ENCODE peak calls at places on chromosomes 5 and 9, in seven cellular contexts. One of them, this sample, is unnamed.
A peak's percentile ranks its signal among the peaks of the same experiment; 100 is the strongest.

GRCh38 chr5:171869956-171870355 is 84.3 kb downstream of the SMIM23 start:
- DNase-seq in pancreas: no peak
- DNase-seq in naive thymus-derived CD4-positive, alpha-beta T cell: no peak
- DNase-seq in neural progenitor cell: no peak
- DNase-seq in SJSA1: no peak
- DNase-seq in mesendoderm: peak; percentile 90
- DNase-seq in IMR-90: no peak
- DNase-seq in this sample: no peak

GRCh38 chr9:70865471-70865870 is 255.9 kb downstream of the TRPM3 start:
- DNase-seq in neural progenitor cell: no peak
- DNase-seq in pancreas: no peak
- DNase-seq in IMR-90: no peak
- DNase-seq in SJSA1: no peak
- DNase-seq in naive thymus-derived CD4-positive, alpha-beta T cell: no peak
- DNase-seq in mesendoderm: no peak
- DNase-seq in this sample: no peak

GRCh38 chr5:131513780-131514179 is 121.2 kb downstream of the RAPGEF6 start:
- DNase-seq in mesendoderm: no peak
- DNase-seq in IMR-90: no peak
- DNase-seq in neural progenitor cell: no peak
- DNase-seq in naive thymus-derived CD4-positive, alpha-beta T cell: no peak
- DNase-seq in SJSA1: no peak
- DNase-seq in pancreas: no peak
- DNase-seq in this sample: no peak

GRCh38 chr9:3743901-3744413 is 218.2 kb upstream of the RFX3 start:
- DNase-seq in IMR-90: no peak
- DNase-seq in neural progenitor cell: no peak
- DNase-seq in SJSA1: no peak
- DNase-seq in pancreas: no peak
- DNase-seq in mesendoderm: no peak
- DNase-seq in naive thymus-derived CD4-positive, alpha-beta T cell: no peak
- DNase-seq in this sample: no peak

GRCh38 chr9:121450241-121450640 is 49.4 kb downstream of the GGTA1 start:
- DNase-seq in mesendoderm: no peak
- DNase-seq in naive thymus-derived CD4-positive, alpha-beta T cell: no peak
- DNase-seq in SJSA1: no peak
- DNase-seq in pancreas: no peak
- DNase-seq in IMR-90: no peak
- DNase-seq in neural progenitor cell: no peak
- DNase-seq in this sample: no peak

GRCh38 chr9:30970186-30970585 is 1414.3 kb upstream of the ACO1 start:
- DNase-seq in SJSA1: no peak
- DNase-seq in mesendoderm: no peak
- DNase-seq in neural progenitor cell: no peak
- DNase-seq in pancreas: no peak
- DNase-seq in naive thymus-derived CD4-positive, alpha-beta T cell: no peak
- DNase-seq in IMR-90: no peak
- DNase-seq in this sample: no peak

GRCh38 chr9:81595887-81596558 is 93.3 kb downstream of the TLE1 start:
- DNase-seq in naive thymus-derived CD4-positive, alpha-beta T cell: no peak
- DNase-seq in mesendoderm: peak; percentile 75
- DNase-seq in pancreas: no peak
- DNase-seq in neural progenitor cell: peak; percentile 55
- DNase-seq in SJSA1: no peak
- DNase-seq in IMR-90: no peak
- DNase-seq in this sample: peak; percentile 80

GRCh38 chr9:2120926-2121689 is 106.0 kb downstream of the SMARCA2 start:
- DNase-seq in neural progenitor cell: no peak
- DNase-seq in SJSA1: peak; percentile 4
- DNase-seq in pancreas: no peak
- DNase-seq in mesendoderm: no peak
- DNase-seq in IMR-90: peak; percentile 56
- DNase-seq in naive thymus-derived CD4-positive, alpha-beta T cell: no peak
- DNase-seq in this sample: no peak

GRCh38 chr5:55702612-55703345 is 9.3 kb downstream of the SLC38A9 start:
- DNase-seq in pancreas: no peak
- DNase-seq in mesendoderm: no peak
- DNase-seq in neural progenitor cell: no peak
- DNase-seq in naive thymus-derived CD4-positive, alpha-beta T cell: no peak
- DNase-seq in IMR-90: no peak
- DNase-seq in SJSA1: no peak
- DNase-seq in this sample: no peak

GRCh38 chr9:126676102-126676684 is 62.5 kb downstream of the LMX1B start:
- DNase-seq in IMR-90: no peak
- DNase-seq in naive thymus-derived CD4-positive, alpha-beta T cell: no peak
- DNase-seq in neural progenitor cell: peak; percentile 30
- DNase-seq in pancreas: no peak
- DNase-seq in SJSA1: no peak
- DNase-seq in mesendoderm: no peak
- DNase-seq in this sample: no peak

GRCh38 chr9:126675147-126675467 is 61.4 kb downstream of the LMX1B start:
- DNase-seq in SJSA1: no peak
- DNase-seq in mesendoderm: no peak
- DNase-seq in IMR-90: no peak
- DNase-seq in pancreas: no peak
- DNase-seq in naive thymus-derived CD4-positive, alpha-beta T cell: no peak
- DNase-seq in neural progenitor cell: peak; percentile 20
- DNase-seq in this sample: no peak

GRCh38 chr9:126676685-126677143 is 63.0 kb downstream of the LMX1B start:
- DNase-seq in mesendoderm: peak; percentile 95
- DNase-seq in pancreas: no peak
- DNase-seq in SJSA1: no peak
- DNase-seq in neural progenitor cell: peak; percentile 96
- DNase-seq in IMR-90: no peak
- DNase-seq in naive thymus-derived CD4-positive, alpha-beta T cell: no peak
- DNase-seq in this sample: peak; percentile 95

GRCh38 chr9:126678989-126679388 is 65.3 kb downstream of the LMX1B start:
- DNase-seq in naive thymus-derived CD4-positive, alpha-beta T cell: no peak
- DNase-seq in neural progenitor cell: peak; percentile 1
- DNase-seq in pancreas: no peak
- DNase-seq in IMR-90: no peak
- DNase-seq in SJSA1: no peak
- DNase-seq in mesendoderm: no peak
- DNase-seq in this sample: no peak

DNA sequence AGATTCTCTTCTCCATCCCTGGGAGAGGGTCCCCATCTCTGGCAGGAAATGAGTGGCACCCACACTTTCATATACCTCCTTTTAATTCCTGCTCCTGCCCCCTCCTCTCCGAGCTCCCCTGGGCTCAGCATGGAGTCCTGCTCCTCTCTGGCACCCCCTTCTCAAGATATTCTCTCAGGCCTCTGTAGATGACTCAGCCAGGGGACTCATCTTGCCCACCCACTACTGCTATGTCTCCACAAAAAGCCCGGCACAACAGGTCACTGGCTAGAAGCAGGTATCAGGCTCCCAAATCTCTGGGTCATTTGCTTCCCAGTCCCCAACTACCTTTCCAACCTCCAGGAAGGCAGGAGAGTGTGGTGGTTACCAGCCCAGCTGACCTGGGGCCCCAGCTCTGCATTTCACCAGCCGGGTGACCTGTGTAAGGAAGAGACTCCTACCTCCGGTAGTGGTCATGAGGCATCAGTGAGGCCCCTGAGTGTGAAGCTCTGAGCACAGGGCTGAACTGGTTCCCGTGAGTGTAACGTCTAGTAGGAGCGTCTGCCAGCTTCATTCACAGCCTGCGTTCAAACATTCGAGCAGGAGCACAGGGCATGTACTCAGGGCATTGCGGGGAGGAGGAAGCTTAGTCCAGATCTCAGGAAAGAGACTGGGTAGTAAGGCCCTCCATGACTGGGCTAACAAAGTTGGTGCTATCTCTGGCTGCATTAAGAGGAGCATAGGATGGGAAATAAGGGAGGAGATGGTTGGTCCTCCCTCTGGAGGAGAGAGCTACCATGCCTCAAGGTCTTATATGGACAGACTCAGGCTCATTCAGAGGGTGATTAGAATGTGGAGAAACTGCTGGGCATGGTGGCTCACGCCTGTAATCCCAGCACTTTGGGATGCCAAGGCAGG is 63.7 kb downstream of the LMX1B start:
- DNase-seq in pancreas: no peak
- DNase-seq in SJSA1: no peak
- DNase-seq in neural progenitor cell: peak; percentile 36
- DNase-seq in naive thymus-derived CD4-positive, alpha-beta T cell: no peak
- DNase-seq in mesendoderm: no peak
- DNase-seq in IMR-90: no peak
- DNase-seq in this sample: peak; percentile 67
- H3K4me1 ChIP-seq in pancreas: no peaks in the 10 kb centered on the region
- H3K4me1 ChIP-seq in SJSA1: no peaks in the 10 kb centered on the region
- H3K4me1 ChIP-seq in neural progenitor cell: peaks cover 34% of the 10 kb centered on the region
- H3K4me1 ChIP-seq in naive thymus-derived CD4-positive, alpha-beta T cell: no peaks in the 10 kb centered on the region
- H3K4me1 ChIP-seq in mesendoderm: no peaks in the 10 kb centered on the region
- H3K4me1 ChIP-seq in IMR-90: no peaks in the 10 kb centered on the region
- H3K4me1 ChIP-seq in this sample: peaks cover 24% of the 10 kb centered on the region

GRCh38 chr5:141479776-141480175 is 4.0 kb downstream of the PCDHGC3 start:
- DNase-seq in mesendoderm: no peak
- DNase-seq in SJSA1: no peak
- DNase-seq in pancreas: no peak
- DNase-seq in neural progenitor cell: no peak
- DNase-seq in IMR-90: peak; percentile 33
- DNase-seq in naive thymus-derived CD4-positive, alpha-beta T cell: no peak
- DNase-seq in this sample: no peak
- H3K4me1 ChIP-seq in mesendoderm: peaks cover 8% of the 10 kb centered on the region
- H3K4me1 ChIP-seq in SJSA1: peaks cover 21% of the 10 kb centered on the region
- H3K4me1 ChIP-seq in pancreas: no peaks in the 10 kb centered on the region
- H3K4me1 ChIP-seq in neural progenitor cell: peaks cover 20% of the 10 kb centered on the region
- H3K4me1 ChIP-seq in IMR-90: peaks cover 19% of the 10 kb centered on the region
- H3K4me1 ChIP-seq in naive thymus-derived CD4-positive, alpha-beta T cell: peaks cover 5% of the 10 kb centered on the region
- H3K4me1 ChIP-seq in this sample: peaks cover 2% of the 10 kb centered on the region

GRCh38 chr5:160286947-160287346 is 25.4 kb downstream of the CCNJL start:
- DNase-seq in IMR-90: no peak
- DNase-seq in mesendoderm: no peak
- DNase-seq in neural progenitor cell: no peak
- DNase-seq in pancreas: no peak
- DNase-seq in naive thymus-derived CD4-positive, alpha-beta T cell: no peak
- DNase-seq in SJSA1: no peak
- DNase-seq in this sample: no peak

GRCh38 chr5:160289356-160289651 is 23.1 kb downstream of the CCNJL start:
- DNase-seq in SJSA1: no peak
- DNase-seq in mesendoderm: no peak
- DNase-seq in IMR-90: no peak
- DNase-seq in neural progenitor cell: no peak
- DNase-seq in pancreas: no peak
- DNase-seq in naive thymus-derived CD4-positive, alpha-beta T cell: no peak
- DNase-seq in this sample: no peak

GRCh38 chr5:160289721-160290120 is 22.6 kb downstream of the CCNJL start:
- DNase-seq in SJSA1: no peak
- DNase-seq in pancreas: peak; percentile 39
- DNase-seq in naive thymus-derived CD4-positive, alpha-beta T cell: no peak
- DNase-seq in IMR-90: no peak
- DNase-seq in mesendoderm: peak; percentile 41
- DNase-seq in neural progenitor cell: no peak
- DNase-seq in this sample: peak; percentile 55

GRCh38 chr5:160285311-160285710 is 27.1 kb downstream of the CCNJL start:
- DNase-seq in SJSA1: no peak
- DNase-seq in pancreas: no peak
- DNase-seq in neural progenitor cell: no peak
- DNase-seq in mesendoderm: no peak
- DNase-seq in IMR-90: no peak
- DNase-seq in naive thymus-derived CD4-positive, alpha-beta T cell: no peak
- DNase-seq in this sample: no peak

GRCh38 chr5:160287378-160288051 is 24.8 kb downstream of the CCNJL start:
- DNase-seq in mesendoderm: peak; percentile 95
- DNase-seq in neural progenitor cell: peak; percentile 96
- DNase-seq in naive thymus-derived CD4-positive, alpha-beta T cell: no peak
- DNase-seq in SJSA1: peak; percentile 47
- DNase-seq in pancreas: peak; percentile 70
- DNase-seq in IMR-90: no peak
- DNase-seq in this sample: peak; percentile 94
- H3K4me1 ChIP-seq in mesendoderm: peaks cover 11% of the 10 kb centered on the region
- H3K4me1 ChIP-seq in neural progenitor cell: peaks cover 13% of the 10 kb centered on the region
- H3K4me1 ChIP-seq in naive thymus-derived CD4-positive, alpha-beta T cell: no peaks in the 10 kb centered on the region
- H3K4me1 ChIP-seq in SJSA1: peaks cover 10% of the 10 kb centered on the region
- H3K4me1 ChIP-seq in pancreas: no peaks in the 10 kb centered on the region
- H3K4me1 ChIP-seq in IMR-90: peaks cover 9% of the 10 kb centered on the region
- H3K4me1 ChIP-seq in this sample: no peaks in the 10 kb centered on the region

GRCh38 chr9:91155746-91156145 is 206.0 kb downstream of the AUH start:
- DNase-seq in pancreas: no peak
- DNase-seq in neural progenitor cell: no peak
- DNase-seq in IMR-90: no peak
- DNase-seq in naive thymus-derived CD4-positive, alpha-beta T cell: no peak
- DNase-seq in mesendoderm: no peak
- DNase-seq in SJSA1: no peak
- DNase-seq in this sample: no peak
- H3K4me1 ChIP-seq in pancreas: no peaks in the 10 kb centered on the region
- H3K4me1 ChIP-seq in neural progenitor cell: no peaks in the 10 kb centered on the region
- H3K4me1 ChIP-seq in IMR-90: no peaks in the 10 kb centered on the region
- H3K4me1 ChIP-seq in naive thymus-derived CD4-positive, alpha-beta T cell: peaks cover 15% of the 10 kb centered on the region
- H3K4me1 ChIP-seq in mesendoderm: no peaks in the 10 kb centered on the region
- H3K4me1 ChIP-seq in SJSA1: no peaks in the 10 kb centered on the region
- H3K4me1 ChIP-seq in this sample: no peaks in the 10 kb centered on the region

DNA sequence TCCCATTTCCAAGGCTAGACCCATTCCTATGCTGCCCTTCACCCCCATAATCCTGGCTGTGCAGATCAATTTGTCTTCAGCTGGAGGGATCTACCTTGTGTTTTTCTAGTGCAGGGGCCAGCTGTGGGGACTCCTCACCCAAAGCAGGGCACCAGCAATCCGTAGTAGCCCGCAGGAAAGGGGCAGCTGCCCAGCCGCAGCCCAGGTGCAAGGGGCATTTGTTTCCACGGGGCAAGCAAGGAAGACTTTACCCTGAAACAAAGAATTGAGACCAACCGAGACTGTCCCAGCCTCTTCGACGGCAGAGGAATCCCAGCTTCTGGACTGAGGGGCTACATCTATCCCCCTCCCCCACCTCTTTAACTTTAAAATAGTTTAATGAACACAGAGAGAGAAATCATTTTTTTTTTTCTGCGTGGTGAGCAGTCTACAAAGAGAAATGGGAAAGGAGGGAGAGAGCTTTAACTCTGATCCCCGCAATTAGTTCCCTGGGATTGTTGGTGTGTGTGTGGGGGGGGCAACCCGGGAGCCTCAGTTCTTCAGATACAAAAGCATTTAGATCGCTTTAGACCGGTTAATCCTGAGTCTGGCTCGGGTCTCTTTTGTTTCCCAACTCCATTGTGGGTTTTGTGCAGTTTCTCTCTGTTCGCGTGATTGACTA is 10.7 kb upstream of the LHX2 start:
- DNase-seq in neural progenitor cell: peak; percentile 95
- DNase-seq in SJSA1: no peak
- DNase-seq in IMR-90: no peak
- DNase-seq in mesendoderm: no peak
- DNase-seq in naive thymus-derived CD4-positive, alpha-beta T cell: no peak
- DNase-seq in pancreas: no peak
- DNase-seq in this sample: no peak
- H3K4me1 ChIP-seq in neural progenitor cell: peaks cover 84% of the 10 kb centered on the region
- H3K4me1 ChIP-seq in SJSA1: no peaks in the 10 kb centered on the region
- H3K4me1 ChIP-seq in IMR-90: no peaks in the 10 kb centered on the region
- H3K4me1 ChIP-seq in mesendoderm: peaks cover 4% of the 10 kb centered on the region
- H3K4me1 ChIP-seq in naive thymus-derived CD4-positive, alpha-beta T cell: no peaks in the 10 kb centered on the region
- H3K4me1 ChIP-seq in pancreas: peaks cover 3% of the 10 kb centered on the region
- H3K4me1 ChIP-seq in this sample: peaks cover 5% of the 10 kb centered on the region

DNA sequence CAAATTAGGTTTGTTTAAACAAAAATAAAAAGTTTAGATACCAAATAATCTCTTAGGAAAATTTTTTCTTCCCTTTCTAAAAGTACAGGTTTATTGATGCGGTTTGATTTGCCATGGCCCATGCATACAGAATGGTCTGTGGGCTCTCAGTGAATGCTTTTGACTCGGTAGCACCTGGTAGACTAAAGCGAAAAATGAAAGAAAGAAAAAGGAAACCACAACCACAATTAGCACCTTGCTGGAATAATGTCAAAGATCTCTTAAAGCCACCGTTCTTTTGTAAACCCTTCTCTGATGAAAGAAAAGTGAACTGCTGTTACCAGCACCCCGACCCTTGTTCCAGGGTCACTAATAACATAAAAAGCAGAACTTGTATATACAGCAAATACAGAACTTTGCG is 157.9 kb downstream of the NFIB start:
- DNase-seq in IMR-90: no peak
- DNase-seq in neural progenitor cell: no peak
- DNase-seq in mesendoderm: no peak
- DNase-seq in naive thymus-derived CD4-positive, alpha-beta T cell: no peak
- DNase-seq in SJSA1: no peak
- DNase-seq in pancreas: no peak
- DNase-seq in this sample: no peak
- H3K4me1 ChIP-seq in IMR-90: no peaks in the 10 kb centered on the region
- H3K4me1 ChIP-seq in neural progenitor cell: peaks cover 11% of the 10 kb centered on the region
- H3K4me1 ChIP-seq in mesendoderm: no peaks in the 10 kb centered on the region
- H3K4me1 ChIP-seq in naive thymus-derived CD4-positive, alpha-beta T cell: no peaks in the 10 kb centered on the region
- H3K4me1 ChIP-seq in SJSA1: no peaks in the 10 kb centered on the region
- H3K4me1 ChIP-seq in pancreas: peaks cover 13% of the 10 kb centered on the region
- H3K4me1 ChIP-seq in this sample: no peaks in the 10 kb centered on the region